ENCODE peak calls at places on chromosomes 16 and 17, in eight cellular contexts. P is tibial nerve; O is fibroblast of lung; C is CD4-positive, alpha-beta T cell; L is RWPE1; J is kidney; N is IMR-90; E is GM13977. I is an unnamed sample.
A peak's percentile ranks its signal among the peaks of the same experiment; 100 is the strongest.

GRCh38 chr16:84562174-84562815 is 55.6 kb downstream of the COTL1 start:
- DNase-seq in L (no peak), J (no peak), C (no peak), P (no peak), O (no peak), N (no peak), E (peak; percentile 60), I (peak; percentile 72)

GRCh38 chr17:45190503-45191282 is 29.0 kb downstream of the HEXIM2 start:
- DNase-seq in O (no peak), L (no peak), J (no peak), N (no peak), E (no peak), C (no peak), P (no peak), I (no peak)

GRCh38 chr17:42720996-42721583 is 23.8 kb downstream of the EZH1 start:
- DNase-seq in E (peak; percentile 70), J (no peak), L (peak; percentile 53), O (peak; percentile 53), C (peak; percentile 27), N (peak; percentile 71), P (no peak), I (peak; percentile 74)

GRCh38 chr17:14297161-14297851 is 3.6 kb upstream of the HS3ST3B1 start:
- DNase-seq in J (peak; percentile 76), L (no peak), O (peak; percentile 61), E (no peak), C (no peak), N (no peak), P (no peak), I (no peak)

GRCh38 chr16:69283851-69284250 is 27.3 kb upstream of the VPS4A start:
- DNase-seq in C (no peak), P (no peak), J (no peak), N (no peak), E (no peak), L (no peak), O (no peak), I (no peak)

GRCh38 chr17:1645207-1646171 is at the start of gene SCARF1:
- DNase-seq in O (no peak), E (no peak), L (no peak), C (no peak), J (no peak), N (no peak), P (no peak), I (no peak)

GRCh38 chr17:6914711-6915110 is 81.1 kb upstream of the ALOX12 start:
- DNase-seq in L (no peak), C (peak; percentile 53), E (no peak), P (no peak), J (no peak), O (no peak), N (peak; percentile 7), I (no peak)

GRCh38 chr17:60079401-60079861 is 710 bp upstream of the HEATR6 start:
- DNase-seq in N (no peak), P (no peak), O (peak; percentile 25), C (no peak), L (no peak), J (no peak), E (no peak), I (no peak)

GRCh38 chr16:88815901-88816589 is 4.3 kb upstream of the APRT start:
- DNase-seq in P (no peak), N (no peak), J (no peak), E (peak; percentile 71), L (peak; percentile 34), C (peak; percentile 44), O (no peak), I (peak; percentile 73)

GRCh38 chr17:28372203-28372944 is 880 bp downstream of the SARM1 start:
- DNase-seq in O (peak; percentile 48), L (no peak), P (no peak), C (no peak), J (peak; percentile 86), E (peak; percentile 59), N (peak; percentile 30), I (peak; percentile 63)

GRCh38 chr17:38864636-38865398 is 5.0 kb upstream of the LASP1 start:
- DNase-seq in P (no peak), E (no peak), N (peak; percentile 54), C (no peak), J (no peak), O (peak; percentile 41), L (no peak), I (no peak)

GRCh38 chr17:44565866-44566443 is 8.7 kb downstream of the FZD2 start:
- DNase-seq in J (no peak), E (no peak), P (no peak), N (no peak), L (no peak), O (no peak), C (no peak), I (no peak)

GRCh38 chr17:42682400-42683384 is at the start of gene CNTNAP1:
- DNase-seq in C (no peak), L (peak; percentile 55), E (peak; percentile 84), P (no peak), O (peak; percentile 71), N (peak; percentile 84), J (peak; percentile 89), I (peak; percentile 78)

GRCh38 chr16:83215417-83216001 is 588.7 kb downstream of the CDH13 start:
- DNase-seq in P (no peak), J (no peak), O (peak; percentile 17), N (peak; percentile 44), L (peak; percentile 32), C (peak; percentile 20), E (peak; percentile 31), I (peak; percentile 59)

GRCh38 chr17:50443492-50444051 is 17.6 kb downstream of the ACSF2 start:
- DNase-seq in E (no peak), N (peak; percentile 19), O (no peak), J (no peak), L (no peak), C (no peak), P (no peak), I (no peak)

GRCh38 chr17:10266477-10266876 is 68.1 kb upstream of the GAS7 start:
- DNase-seq in P (no peak), C (no peak), L (no peak), E (no peak), N (no peak), J (no peak), O (no peak), I (no peak)

GRCh38 chr17:77375917-77376651 is 235.3 kb downstream of the SEC14L1 start:
- DNase-seq in P (no peak), L (no peak), C (peak; percentile 71), J (no peak), E (peak; percentile 67), N (peak; percentile 92), O (peak; percentile 91), I (no peak)

GRCh38 chr17:21240375-21241055 is 12.7 kb downstream of the NATD1 start:
- DNase-seq in N (no peak), E (no peak), P (no peak), L (no peak), C (no peak), J (peak; percentile 85), O (no peak), I (no peak)

GRCh38 chr17:79854080-79854861 is 15.0 kb upstream of the CBX4 start:
- DNase-seq in C (no peak), N (no peak), P (no peak), L (no peak), J (peak; percentile 42), E (no peak), O (no peak), I (no peak)

GRCh38 chr17:74992223-74992622 is 4.8 kb downstream of the CDR2L start:
- DNase-seq in P (no peak), O (no peak), C (no peak), L (no peak), E (no peak), J (no peak), N (no peak), I (no peak)

GRCh38 chr17:28818705-28819295 is 23.8 kb downstream of the FAM222B start:
- DNase-seq in N (no peak), J (no peak), P (no peak), L (no peak), O (no peak), C (no peak), E (no peak), I (no peak)

GRCh38 chr17:55161935-55162555 is 102.7 kb upstream of the HLF start:
- DNase-seq in E (no peak), P (no peak), L (peak; percentile 53), N (peak; percentile 95), O (peak; percentile 96), C (no peak), J (no peak), I (no peak)

GRCh38 chr17:81251943-81252301 is 12.8 kb downstream of the NDUFAF8 start:
- DNase-seq in P (no peak), N (no peak), E (no peak), C (no peak), L (no peak), J (peak; percentile 73), O (no peak), I (no peak)

GRCh38 chr17:63911657-63912100 is 621 bp upstream of the CSHL1 start:
- DNase-seq in N (peak; percentile 8), O (peak; percentile 5), C (peak; percentile 52), J (no peak), E (peak; percentile 69), L (peak; percentile 61), P (no peak), I (peak; percentile 78)
- TF ChIP-seq CTCF in N (peak; percentile 57), O (peak; percentile 72), C (peak; percentile 78), J (peak; percentile 85), E (peak; percentile 79), L (peak; percentile 90), P (peak; percentile 91), I (peak; percentile 81)

GRCh38 chr17:68511254-68511670 is 968 bp upstream of the PRKAR1A start:
- DNase-seq in P (no peak), E (no peak), C (no peak), L (no peak), J (no peak), O (no peak), N (no peak), I (no peak)
- TF ChIP-seq CTCF in P (no peak), E (peak; percentile 29), C (no peak), L (no peak), J (no peak), O (no peak), N (no peak), I (no peak)

GRCh38 chr16:9114842-9115241 is 23.4 kb downstream of the HAPSTR1 start:
- DNase-seq in E (no peak), O (no peak), P (no peak), L (no peak), N (no peak), J (no peak), C (no peak), I (no peak)
- TF ChIP-seq CTCF in E (no peak), O (no peak), P (no peak), L (no peak), N (no peak), J (no peak), C (no peak), I (no peak)

DNA sequence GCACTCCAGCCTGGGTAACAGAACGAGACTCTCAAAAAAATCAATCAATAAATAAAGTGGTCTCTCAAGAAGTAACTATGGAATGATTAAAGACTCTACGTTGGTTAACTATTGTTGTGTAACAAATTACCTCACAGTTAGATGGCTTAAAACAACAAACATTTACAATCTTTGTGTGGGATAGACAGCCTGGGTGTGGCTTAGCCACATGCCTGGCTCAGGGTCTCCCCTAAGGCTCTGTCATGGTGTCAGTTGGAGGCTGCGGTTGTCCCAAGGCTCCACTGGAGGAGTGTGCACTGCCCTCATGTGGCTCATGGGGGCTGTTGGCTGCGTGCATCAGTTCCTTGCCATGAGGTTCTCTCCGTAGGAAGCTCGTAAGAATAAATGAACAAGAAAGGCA is 294.5 kb downstream of the SNX29 start:
- DNase-seq in C (no peak), P (no peak), N (peak; percentile 32), L (no peak), E (no peak), J (no peak), O (peak; percentile 48), I (no peak)
- TF ChIP-seq CTCF in C (no peak), P (no peak), N (peak; percentile 48), L (no peak), E (no peak), J (peak; percentile 17), O (peak; percentile 55), I (no peak)

I was measured in GM13976.